ENCODE peak calls at places on chromosomes 6 and 20, in ten cellular contexts. J, F, A, Z, W, R, C, E, O and X are unnamed samples.

GRCh38 chr6:120354452-120355098 is 979.7 kb downstream of the TBC1D32 start:
- DNase-seq in O (no peak), F (no peak), A (no peak), E (no peak), J (peak; percentile 69), C (no peak), W (no peak), R (no peak), Z (no peak), X (peak; percentile 83)

GRCh38 chr6:52650946-52651345 is 20.0 kb upstream of the TMEM14A start:
- DNase-seq in Z (peak; percentile 92), J (peak; percentile 86), O (peak; percentile 22), W (no peak), C (no peak), A (no peak), R (no peak), F (no peak), E (no peak), X (no peak)

GRCh38 chr20:47205577-47206123 is 150.8 kb downstream of the ZMYND8 start:
- DNase-seq in O (peak; percentile 79), C (peak; percentile 76), F (peak; percentile 77), Z (peak; percentile 83), R (no peak), W (peak; percentile 60), E (no peak), A (peak; percentile 21), J (peak; percentile 86), X (peak; percentile 70)

GRCh38 chr6:143333081-143333480 is 117.4 kb downstream of the ADAT2 start:
- DNase-seq in J (no peak), Z (no peak), R (no peak), O (no peak), W (no peak), E (no peak), A (no peak), F (no peak), C (no peak), X (peak; percentile 96)

GRCh38 chr6:157763129-157763893 is 59.7 kb upstream of the SNX9 start:
- DNase-seq in F (peak; percentile 93), J (peak; percentile 66), R (peak; percentile 98), O (peak; percentile 65), A (no peak), W (no peak), E (no peak), Z (peak; percentile 43), C (peak; percentile 29), X (peak; percentile 100)

GRCh38 chr6:107786709-107787588 is 37.2 kb downstream of the SCML4 start:
- DNase-seq in A (no peak), W (peak; percentile 20), J (no peak), F (no peak), E (peak; percentile 53), R (no peak), Z (no peak), O (no peak), C (no peak), X (no peak)

GRCh38 chr20:6241591-6241990 is 118.8 kb upstream of the FERMT1 start:
- DNase-seq in O (no peak), W (no peak), E (no peak), F (no peak), R (no peak), J (no peak), C (no peak), Z (no peak), A (no peak), X (no peak)

GRCh38 chr6:75711173-75711572 is 37.9 kb upstream of the MYO6 start:
- DNase-seq in F (no peak), C (no peak), R (no peak), Z (no peak), A (no peak), J (no peak), E (no peak), W (no peak), O (no peak), X (no peak)

GRCh38 chr6:15479761-15480160 is 183.1 kb downstream of the DTNBP1 start:
- DNase-seq in E (no peak), F (no peak), J (no peak), Z (no peak), A (no peak), R (no peak), O (no peak), W (no peak), C (no peak), X (peak; percentile 94)

GRCh38 chr20:41029150-41029872 is 689 bp downstream of the TOP1 start:
- DNase-seq in E (peak; percentile 41), R (peak; percentile 80), C (peak; percentile 39), W (peak; percentile 63), Z (no peak), A (no peak), F (peak; percentile 56), J (no peak), O (no peak), X (no peak)

DNA sequence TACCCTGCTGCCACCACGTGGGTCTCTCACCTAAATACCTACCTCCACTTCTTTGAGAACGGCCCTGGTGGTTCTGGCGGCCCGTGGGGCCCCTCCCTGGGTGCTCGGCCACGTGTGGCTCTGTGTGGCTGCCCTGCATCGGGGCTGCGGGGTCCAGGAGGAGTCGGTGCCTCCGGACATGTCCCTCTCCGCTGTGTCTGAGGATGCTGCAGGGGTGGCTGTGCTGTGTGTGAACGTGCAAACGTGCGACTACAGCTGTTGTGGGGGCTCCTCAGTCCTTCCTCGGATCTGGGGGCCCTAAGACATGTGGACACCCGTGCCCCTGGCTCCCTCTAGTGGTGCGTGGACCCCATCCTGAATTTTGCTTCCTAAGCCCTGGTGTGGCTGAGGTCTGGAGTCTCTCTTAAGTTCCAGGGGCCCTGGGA is 691.8 kb downstream of the QKI start:
- DNase-seq in R (no peak), O (no peak), A (no peak), C (peak; percentile 70), E (no peak), J (peak; percentile 14), Z (no peak), F (no peak), W (no peak), X (no peak)
- TF ChIP-seq CTCF in R (no peak), O (no peak), A (no peak), C (peak; percentile 57), E (no peak), J (peak; percentile 33), Z (no peak), F (peak; percentile 43), W (peak; percentile 29), X (no peak)

GRCh38 chr6:169723991-169724553 is at the start of gene PHF10:
- DNase-seq in F (peak; percentile 58), C (peak; percentile 53), O (no peak), A (no peak), E (peak; percentile 44), R (peak; percentile 75), W (peak; percentile 56), Z (peak; percentile 28), J (no peak), X (peak; percentile 37)

GRCh38 chr6:169725270-169726048 is 1.2 kb upstream of the PHF10 start:
- DNase-seq in A (peak; percentile 29), R (peak; percentile 51), E (no peak), Z (peak; percentile 91), W (no peak), J (peak; percentile 93), F (peak; percentile 67), O (peak; percentile 94), C (peak; percentile 37), X (peak; percentile 39)

GRCh38 chr6:169726963-169727362 is 2.7 kb upstream of the PHF10 start:
- DNase-seq in A (no peak), Z (no peak), J (no peak), C (no peak), O (no peak), W (no peak), F (no peak), R (no peak), E (no peak), X (no peak)

GRCh38 chr6:169724554-169725269 is 412 bp upstream of the PHF10 start:
- DNase-seq in O (peak; percentile 24), W (peak; percentile 77), C (peak; percentile 67), F (peak; percentile 62), R (peak; percentile 81), Z (peak; percentile 16), A (no peak), E (peak; percentile 65), J (no peak), X (no peak)

GRCh38 chr6:169726049-169726400 is 1.7 kb upstream of the PHF10 start:
- DNase-seq in E (no peak), O (no peak), W (no peak), R (no peak), F (no peak), Z (no peak), C (no peak), A (no peak), J (no peak), X (no peak)
- H3K4me3 ChIP-seq in E (no peak overlapping the region), O (no peak overlapping the region), W (no peak overlapping the region), R (no peak overlapping the region), F (no peak overlapping the region), Z (no peak overlapping the region), C (no peak overlapping the region), A (no peak overlapping the region), J (no peak overlapping the region), X (no peak overlapping the region)

DNA sequence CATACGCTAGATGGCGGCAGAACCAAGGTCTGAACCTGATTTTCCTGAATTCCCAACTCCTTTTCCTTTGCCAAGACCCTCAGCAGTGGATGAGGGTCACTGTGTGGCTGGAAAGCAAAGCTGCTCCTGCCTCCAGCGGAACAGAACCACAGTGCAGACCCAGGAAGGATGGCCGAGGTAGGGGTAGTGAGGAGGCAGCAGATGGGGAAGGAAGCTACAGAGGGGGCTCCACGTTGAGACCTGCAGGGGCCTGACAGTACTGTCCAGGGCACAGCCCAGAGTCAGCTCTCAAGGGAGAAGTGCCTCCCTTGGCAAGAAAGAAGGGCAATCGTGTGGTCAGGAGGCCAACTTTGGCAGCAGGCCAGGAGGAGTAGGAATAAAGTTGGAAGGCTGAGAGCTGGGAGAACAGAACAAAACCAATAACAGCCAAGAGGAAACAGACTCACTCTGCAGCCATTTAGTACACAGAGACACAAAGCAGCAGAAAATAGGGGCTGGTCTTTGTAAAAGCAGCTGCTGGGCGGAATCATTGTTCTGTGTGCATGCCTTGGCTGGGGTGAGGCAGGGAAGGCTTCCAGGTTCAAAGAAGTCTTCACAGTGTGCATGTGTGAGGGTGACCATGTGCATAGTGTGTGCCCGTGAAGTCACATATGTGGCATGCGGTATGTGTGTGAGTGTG is 3.1 kb downstream of the GABRR2 start:
- DNase-seq in Z (peak; percentile 70), R (no peak), C (peak; percentile 55), E (no peak), J (peak; percentile 64), O (peak; percentile 54), A (no peak), F (peak; percentile 78), W (no peak), X (peak; percentile 39)
- TF ChIP-seq CTCF in Z (no peak), R (no peak), C (peak; percentile 51), E (no peak), J (peak; percentile 74), O (peak; percentile 37), A (peak; percentile 53), F (peak; percentile 48), W (no peak), X (peak; percentile 74)

DNA sequence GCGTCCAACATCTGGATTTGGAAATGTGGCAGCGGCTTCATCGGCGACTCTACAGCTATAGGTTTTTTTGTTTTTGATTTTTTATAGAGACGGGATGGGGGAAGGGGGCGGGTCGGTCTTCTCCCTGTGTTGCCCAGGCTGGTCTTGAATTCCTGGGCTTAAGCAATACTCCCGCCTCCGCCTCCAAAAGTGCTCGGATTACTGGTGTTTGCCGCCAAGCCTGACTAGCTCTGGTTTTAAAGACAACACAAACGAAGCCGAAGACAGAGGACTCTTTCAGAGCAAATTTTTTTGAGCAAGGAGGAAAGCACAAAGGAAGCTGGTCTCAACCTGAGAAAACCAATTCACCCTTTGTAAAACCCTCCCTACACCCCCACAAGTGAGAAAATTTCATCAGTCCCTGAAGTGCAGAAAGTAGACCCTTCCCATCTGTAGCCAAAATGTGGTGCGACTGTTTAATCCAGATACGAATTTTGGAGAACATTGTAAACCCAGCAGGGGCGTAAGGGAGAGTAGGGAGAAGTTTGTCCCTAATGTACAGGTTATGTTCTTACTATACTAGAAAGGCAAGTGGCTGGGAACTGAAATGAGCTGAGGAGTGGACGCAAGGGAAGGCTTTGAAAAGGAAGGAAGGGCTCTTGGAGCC is 185.9 kb downstream of the TRIM27 start:
- DNase-seq in F (no peak), J (peak; percentile 25), E (no peak), W (no peak), R (no peak), Z (no peak), A (no peak), C (no peak), O (no peak), X (peak; percentile 65)
- H3K4me3 ChIP-seq in F (no peak overlapping the region), J (peak overlapping the region; percentile 7), E (no peak overlapping the region), W (no peak overlapping the region), R (no peak overlapping the region), Z (no peak overlapping the region), A (no peak overlapping the region), C (no peak overlapping the region), O (no peak overlapping the region), X (no peak overlapping the region)